ENCODE peak calls at places on chromosomes 7 and 10, in eight cellular contexts. Y is stomach; A is nucleus accumbens; Q is stimulated activated naive CD8-positive, alpha-beta T cell treated with anti-CD3 and anti-CD28 coated beads, Interleukin-15, Interleukin-2, amounts not matched to agents 100 U/mL and 50 U/mL, for 24 hours; S is GM04504; P is fibroblast of lung; M is SW480; I is SJSA1. V is an unnamed sample.

GRCh38 chr7:94417261-94417660 is 22.6 kb downstream of the COL1A2 start:
- DNase-seq in M (no peak), A (no peak), I (no peak), Y (no peak), S (no peak), P (no peak), Q (no peak), V (no peak)

GRCh38 chr7:79454325-79454960 is 976 bp upstream of the MAGI2 start:
- DNase-seq in A (peak; percentile 24), P (no peak), Y (no peak), Q (peak; percentile 10), M (no peak), I (peak; percentile 47), S (no peak), V (no peak)

GRCh38 chr10:93437000-93437945 is 44.9 kb downstream of the MYOF start:
- DNase-seq in P (peak; percentile 99), I (peak; percentile 97), S (peak; percentile 98), Y (peak; percentile 67), A (peak; percentile 73), M (peak; percentile 93), Q (no peak), V (no peak)

GRCh38 chr10:78458983-78459638 is 425.4 kb downstream of the RPS24 start:
- DNase-seq in Q (no peak), A (no peak), M (peak; percentile 90), Y (no peak), I (no peak), P (peak; percentile 52), S (no peak), V (no peak)

GRCh38 chr10:57661206-57661605 is 606.5 kb downstream of the IPMK start:
- DNase-seq in S (no peak), P (no peak), I (no peak), M (no peak), Q (no peak), A (no peak), Y (no peak), V (no peak)

GRCh38 chr10:6382081-6382480 is 179.3 kb downstream of the PFKFB3 start:
- DNase-seq in I (no peak), M (no peak), S (peak; percentile 40), P (peak; percentile 34), Y (no peak), A (peak; percentile 19), Q (peak; percentile 28), V (no peak)

GRCh38 chr7:132508724-132509348 is 67.4 kb downstream of the PLXNA4 start:
- DNase-seq in M (no peak), Q (no peak), A (no peak), P (no peak), I (no peak), Y (no peak), S (no peak), V (no peak)

GRCh38 chr10:88828310-88828709 is 23.3 kb downstream of the ANKRD22 start:
- DNase-seq in Q (no peak), A (no peak), I (no peak), Y (no peak), P (peak; percentile 60), M (no peak), S (no peak), V (no peak)

GRCh38 chr7:953547-954327 is 743 bp downstream of the ADAP1 start:
- DNase-seq in P (peak; percentile 19), S (no peak), A (peak; percentile 63), I (no peak), M (peak; percentile 85), Y (peak; percentile 76), Q (peak; percentile 49), V (peak; percentile 87)

GRCh38 chr7:70177166-70177565 is 578.9 kb downstream of the AUTS2 start:
- DNase-seq in S (no peak), A (no peak), P (no peak), Q (no peak), Y (no peak), M (no peak), I (no peak), V (no peak)

GRCh38 chr10:124044143-124044862 is 49.1 kb downstream of the CHST15 start:
- DNase-seq in I (no peak), P (no peak), Y (no peak), S (no peak), Q (no peak), M (no peak), A (no peak), V (no peak)

GRCh38 chr7:91570600-91570999 is 306.4 kb downstream of the FZD1 start:
- DNase-seq in I (no peak), Y (no peak), A (no peak), S (no peak), M (no peak), Q (no peak), P (no peak), V (no peak)

GRCh38 chr10:79446451-79447020 is 1.1 kb upstream of the ZCCHC24 start:
- DNase-seq in S (no peak), A (peak; percentile 45), M (no peak), P (peak; percentile 32), Q (peak; percentile 25), I (peak; percentile 67), Y (peak; percentile 82), V (peak; percentile 91)

GRCh38 chr10:96614515-96614914 is 27.7 kb upstream of the TM9SF3 start:
- DNase-seq in Q (no peak), P (peak; percentile 21), A (no peak), Y (no peak), M (peak; percentile 25), I (peak; percentile 90), S (peak; percentile 92), V (no peak)

GRCh38 chr7:104552102-104552501 is 223.7 kb downstream of the LHFPL3 start:
- DNase-seq in I (peak; percentile 47), M (peak; percentile 63), Q (peak; percentile 13), A (no peak), Y (peak; percentile 28), P (peak; percentile 6), S (no peak), V (peak; percentile 39)

GRCh38 chr7:127021857-127022256 is 230.9 kb downstream of the GRM8 start:
- DNase-seq in A (no peak), I (no peak), Y (no peak), Q (no peak), M (no peak), S (no peak), P (no peak), V (no peak)

GRCh38 chr7:24715661-24716479 is 41.4 kb downstream of the GSDME start:
- DNase-seq in I (peak; percentile 38), S (no peak), P (peak; percentile 54), Q (no peak), M (peak; percentile 49), A (peak; percentile 34), Y (no peak), V (no peak)

GRCh38 chr7:8133955-8134733 is 127.8 kb downstream of the ICA1 start:
- DNase-seq in A (no peak), Y (no peak), P (no peak), I (no peak), Q (peak; percentile 36), M (no peak), S (no peak), V (no peak)

GRCh38 chr7:129308047-129308446 is 83.2 kb downstream of the AHCYL2 start:
- DNase-seq in Y (no peak), I (no peak), Q (no peak), M (no peak), P (peak; percentile 68), S (no peak), A (peak; percentile 20), V (no peak)

GRCh38 chr7:148607151-148607661 is 16.6 kb downstream of the C7orf33 start:
- DNase-seq in M (peak; percentile 11), Y (no peak), P (no peak), I (no peak), Q (no peak), S (no peak), A (no peak), V (no peak)

GRCh38 chr7:158970132-158970531 is 113.8 kb downstream of the DYNC2I1 start:
- DNase-seq in A (no peak), S (no peak), I (no peak), Y (no peak), Q (no peak), P (no peak), M (no peak), V (no peak)

GRCh38 chr10:126842836-126843235 is 62.4 kb upstream of the DOCK1 start:
- DNase-seq in S (no peak), P (no peak), A (no peak), I (no peak), Y (no peak), M (no peak), Q (no peak), V (no peak)

GRCh38 chr7:16564909-16565426 is 38.3 kb downstream of the LRRC72 start:
- DNase-seq in A (no peak), Q (peak; percentile 12), P (peak; percentile 71), S (peak; percentile 9), I (no peak), M (peak; percentile 86), Y (no peak), V (no peak)

GRCh38 chr10:31704195-31704594 is 224.4 kb downstream of the ARHGAP12 start:
- DNase-seq in I (no peak), Q (no peak), P (no peak), M (no peak), S (no peak), A (no peak), Y (no peak), V (no peak)

GRCh38 chr7:5462216-5462615 is 38.6 kb upstream of the TNRC18 start:
- DNase-seq in Q (no peak), I (no peak), S (no peak), M (no peak), Y (no peak), P (no peak), A (no peak), V (no peak)

GRCh38 chr7:78367280-78367773 is 568.8 kb downstream of the PHTF2 start:
- DNase-seq in I (no peak), Q (no peak), P (no peak), S (no peak), A (no peak), M (no peak), Y (no peak), V (no peak)

GRCh38 chr10:106897631-106898161 is 266.8 kb downstream of the SORCS1 start:
- DNase-seq in S (no peak), P (no peak), Q (no peak), A (no peak), Y (peak; percentile 26), M (no peak), I (no peak), V (no peak)

GRCh38 chr7:18086165-18087030 is 58.8 kb upstream of the PRPS1L1 start:
- DNase-seq in Y (no peak), Q (peak; percentile 13), I (peak; percentile 51), A (peak; percentile 27), S (no peak), P (no peak), M (peak; percentile 22), V (no peak)

GRCh38 chr7:2437537-2438148 is 34.2 kb downstream of the CHST12 start:
- DNase-seq in A (no peak), I (no peak), M (no peak), Y (no peak), Q (no peak), S (no peak), P (no peak), V (no peak)

GRCh38 chr7:108613147-108613948 is 43.7 kb downstream of the DNAJB9 start:
- DNase-seq in Y (no peak), P (peak; percentile 64), M (peak; percentile 41), I (no peak), Q (no peak), A (no peak), S (peak; percentile 10), V (no peak)

GRCh38 chr7:107071129-107071528 is 26.6 kb downstream of the PRKAR2B start:
- DNase-seq in S (no peak), Q (no peak), Y (no peak), A (no peak), I (no peak), M (no peak), P (no peak), V (no peak)

GRCh38 chr10:13182424-13182823 is 21.1 kb downstream of the MCM10 start:
- DNase-seq in S (no peak), M (no peak), P (no peak), I (no peak), Q (no peak), Y (no peak), A (no peak), V (no peak)

GRCh38 chr7:45700556-45700955 is 126.4 kb downstream of the ADCY1 start:
- DNase-seq in M (no peak), Q (no peak), P (no peak), A (no peak), S (no peak), I (peak; percentile 19), Y (peak; percentile 23), V (no peak)

V was measured in pancreas.